ENCODE peak calls at places on chromosomes 2 and 18, in five cellular contexts. J, N, Y, O and F are unnamed samples.

GRCh38 chr2:208183937-208184336 is 5.9 kb downstream of the C2orf80 start:
- DNase-seq in Y (no peak), J (no peak), N (no peak), O (no peak), F (no peak)

GRCh38 chr2:160209457-160209856 is 9.4 kb upstream of the ITGB6 start:
- DNase-seq in O (no peak), J (no peak), Y (peak; percentile 71), N (no peak), F (no peak)

GRCh38 chr18:74152906-74153305 is 4.6 kb downstream of the TIMM21 start:
- DNase-seq in J (no peak), Y (no peak), N (no peak), O (no peak), F (no peak)

GRCh38 chr2:238143239-238143951 is 4.9 kb downstream of the KLHL30 start:
- DNase-seq in J (no peak), O (no peak), Y (peak; percentile 44), N (no peak), F (peak; percentile 38)

GRCh38 chr2:152694161-152694661 is 23.1 kb downstream of the PRPF40A start:
- DNase-seq in N (no peak), J (no peak), Y (peak; percentile 12), O (no peak), F (peak; percentile 20)

GRCh38 chr2:200592414-200593075 is 6.7 kb downstream of the AOX1 start:
- DNase-seq in O (no peak), Y (peak; percentile 47), N (no peak), J (no peak), F (no peak)

GRCh38 chr2:96762529-96763253 is 2.0 kb downstream of the CNNM4 start:
- DNase-seq in Y (no peak), N (no peak), O (no peak), J (no peak), F (no peak)

GRCh38 chr18:56748698-56749268 is 97.6 kb downstream of the WDR7 start:
- DNase-seq in J (no peak), Y (peak; percentile 23), N (no peak), O (no peak), F (no peak)

GRCh38 chr18:57110295-57110694 is 36.6 kb upstream of the BOD1L2 start:
- DNase-seq in N (no peak), J (no peak), O (no peak), Y (no peak), F (no peak)

GRCh38 chr2:18630941-18631340 is 41.6 kb upstream of the NT5C1B start:
- DNase-seq in J (no peak), N (no peak), Y (no peak), O (no peak), F (no peak)

GRCh38 chr18:13435596-13436333 is 217.2 kb downstream of the LDLRAD4 start:
- DNase-seq in O (no peak), N (no peak), Y (peak; percentile 42), J (no peak), F (peak; percentile 45)

GRCh38 chr2:239660390-239661228 is 259.8 kb upstream of the HDAC4 start:
- DNase-seq in Y (no peak), N (no peak), O (no peak), J (no peak), F (no peak)

GRCh38 chr2:69518836-69519235 is 81.6 kb upstream of the NFU1 start:
- DNase-seq in N (no peak), J (peak; percentile 81), Y (no peak), O (no peak), F (no peak)

GRCh38 chr2:236997086-236997485 is 88.6 kb upstream of the COPS8 start:
- DNase-seq in Y (no peak), N (no peak), O (no peak), J (no peak), F (no peak)

GRCh38 chr2:20972110-20972509 is 71.8 kb downstream of the APOB start:
- DNase-seq in O (no peak), Y (no peak), N (no peak), J (no peak), F (no peak)

GRCh38 chr18:8409151-8409550 is 200.1 kb upstream of the RAB12 start:
- DNase-seq in O (no peak), N (no peak), Y (no peak), J (no peak), F (no peak)

GRCh38 chr18:8413189-8413588 is 196.0 kb upstream of the RAB12 start:
- DNase-seq in Y (no peak), O (no peak), J (no peak), N (no peak), F (no peak)

GRCh38 chr18:8411492-8411891 is 197.7 kb upstream of the RAB12 start:
- DNase-seq in J (no peak), Y (peak; percentile 5), N (no peak), O (no peak), F (no peak)

GRCh38 chr18:8413751-8414150 is 195.5 kb upstream of the RAB12 start:
- DNase-seq in O (no peak), N (no peak), J (no peak), Y (no peak), F (no peak)

DNA sequence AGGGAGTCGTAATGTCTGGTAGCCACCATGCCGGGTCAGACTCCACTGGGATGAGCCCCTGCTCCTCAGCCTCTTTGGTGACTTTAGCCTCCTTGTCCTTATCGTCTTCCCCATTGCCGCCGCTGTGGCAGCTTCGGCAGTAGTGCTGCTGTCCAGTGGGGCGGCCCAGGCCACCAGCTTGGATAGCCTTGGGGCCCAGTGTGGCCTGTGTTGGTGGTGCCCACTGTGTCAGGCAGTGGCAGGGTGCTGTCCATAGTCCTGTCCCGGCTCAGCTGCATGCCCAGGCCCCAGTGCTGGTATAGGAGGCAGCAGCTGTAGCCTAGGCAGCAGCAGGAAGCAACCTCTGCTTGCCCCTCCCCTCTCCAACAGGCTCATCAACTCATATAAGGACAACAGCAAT is 197.1 kb upstream of the RAB12 start:
- DNase-seq in N (no peak), Y (no peak), O (no peak), J (no peak), F (no peak)
- H3K9me3 ChIP-seq in N (peaks cover 19% of the 10 kb centered on the region), Y (peaks cover 19% of the 10 kb centered on the region), O (no peaks in the 10 kb centered on the region), J (peaks cover 10% of the 10 kb centered on the region), F (peaks cover 4% of the 10 kb centered on the region)

GRCh38 chr2:196651387-196652094 is 12.0 kb downstream of the CCDC150 start:
- DNase-seq in N (no peak), Y (no peak), O (no peak), J (no peak), F (no peak)
- H3K9me3 ChIP-seq in N (peaks cover 35% of the 10 kb centered on the region), Y (peaks cover 49% of the 10 kb centered on the region), O (peaks cover 15% of the 10 kb centered on the region), J (peaks cover 38% of the 10 kb centered on the region), F (peaks cover 58% of the 10 kb centered on the region)

GRCh38 chr2:6846967-6847695 is 18.6 kb downstream of the CMPK2 start:
- DNase-seq in Y (peak; percentile 32), O (no peak), J (no peak), N (no peak), F (no peak)
- H3K9me3 ChIP-seq in Y (peaks cover 23% of the 10 kb centered on the region), O (peaks cover 42% of the 10 kb centered on the region), J (peaks cover 78% of the 10 kb centered on the region), N (peaks cover 76% of the 10 kb centered on the region), F (peaks cover 8% of the 10 kb centered on the region)

DNA sequence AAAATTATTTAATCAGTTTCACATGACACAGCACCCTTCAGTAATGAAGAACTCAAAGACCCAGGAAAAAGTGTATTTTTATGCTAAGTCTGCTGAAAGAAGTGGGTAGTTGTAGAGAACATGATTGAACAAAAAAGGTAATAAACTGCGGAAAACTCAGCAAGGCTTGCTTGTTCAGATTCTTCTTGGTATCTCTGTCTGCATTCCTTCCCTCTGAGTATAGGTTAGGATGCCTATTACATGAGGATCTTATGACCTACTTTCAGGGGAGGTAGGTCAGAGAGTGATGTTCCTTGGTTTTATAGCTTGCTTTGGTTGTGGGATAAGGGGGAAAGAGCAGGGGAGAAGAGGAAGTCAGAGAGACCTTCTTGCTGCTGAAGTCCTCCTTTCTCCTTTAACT is 342.2 kb upstream of the DLGAP1 start:
- DNase-seq in Y (no peak), J (no peak), O (no peak), N (no peak), F (no peak)
- H3K9me3 ChIP-seq in Y (no peaks in the 10 kb centered on the region), J (peaks cover 30% of the 10 kb centered on the region), O (no peaks in the 10 kb centered on the region), N (peaks cover 8% of the 10 kb centered on the region), F (no peaks in the 10 kb centered on the region)

GRCh38 chr2:56688661-56689060 is 504.9 kb downstream of the CCDC85A start:
- DNase-seq in J (no peak), Y (no peak), O (no peak), N (no peak), F (no peak)
- H3K9me3 ChIP-seq in J (no peaks in the 10 kb centered on the region), Y (no peaks in the 10 kb centered on the region), O (no peaks in the 10 kb centered on the region), N (no peaks in the 10 kb centered on the region), F (no peaks in the 10 kb centered on the region)

GRCh38 chr18:78833833-78834232 is 145.8 kb upstream of the SALL3 start:
- DNase-seq in N (no peak), Y (no peak), O (no peak), J (no peak), F (no peak)

GRCh38 chr18:78831603-78832002 is 148.0 kb upstream of the SALL3 start:
- DNase-seq in Y (no peak), N (no peak), J (no peak), O (no peak), F (no peak)

GRCh38 chr18:78828131-78828530 is 151.5 kb upstream of the SALL3 start:
- DNase-seq in J (no peak), Y (no peak), N (no peak), O (no peak), F (no peak)

GRCh38 chr18:78830161-78830560 is 149.5 kb upstream of the SALL3 start:
- DNase-seq in J (no peak), N (no peak), Y (no peak), O (no peak), F (no peak)

DNA sequence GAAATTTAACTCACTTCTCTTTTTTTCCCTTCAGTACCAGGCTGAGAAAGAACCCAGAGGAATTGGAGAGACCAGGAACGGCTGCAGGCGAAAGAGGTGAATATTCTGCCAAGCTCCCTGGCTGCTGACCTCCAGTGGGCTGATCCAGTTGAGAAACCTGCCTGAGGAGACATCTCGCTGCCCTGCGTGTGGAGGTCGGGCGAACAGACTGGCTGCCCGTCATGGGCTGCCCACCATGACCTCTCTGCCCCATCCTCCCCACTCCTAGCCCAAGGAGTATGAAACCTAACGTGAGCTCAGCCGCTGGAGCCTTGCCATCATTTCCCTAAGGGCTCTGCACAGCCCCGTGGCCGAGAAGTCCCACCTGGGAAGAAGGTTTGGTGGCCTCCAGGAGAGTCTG is 148.8 kb upstream of the SALL3 start:
- DNase-seq in J (no peak), N (no peak), Y (no peak), O (no peak), F (no peak)
- H3K9me3 ChIP-seq in J (no peaks in the 10 kb centered on the region), N (no peaks in the 10 kb centered on the region), Y (no peaks in the 10 kb centered on the region), O (no peaks in the 10 kb centered on the region), F (no peaks in the 10 kb centered on the region)

GRCh38 chr2:2831656-2832055 is 500.6 kb upstream of the MYT1L start:
- DNase-seq in O (no peak), N (no peak), J (no peak), Y (no peak), F (no peak)

GRCh38 chr2:2834530-2835254 is 503.6 kb upstream of the MYT1L start:
- DNase-seq in N (no peak), Y (no peak), O (no peak), J (no peak), F (no peak)

GRCh38 chr2:2830576-2830975 is 499.5 kb upstream of the MYT1L start:
- DNase-seq in N (no peak), J (no peak), Y (no peak), O (no peak), F (no peak)

GRCh38 chr2:2834105-2834504 is 503.0 kb upstream of the MYT1L start:
- DNase-seq in Y (no peak), N (no peak), O (no peak), J (no peak), F (no peak)

DNA sequence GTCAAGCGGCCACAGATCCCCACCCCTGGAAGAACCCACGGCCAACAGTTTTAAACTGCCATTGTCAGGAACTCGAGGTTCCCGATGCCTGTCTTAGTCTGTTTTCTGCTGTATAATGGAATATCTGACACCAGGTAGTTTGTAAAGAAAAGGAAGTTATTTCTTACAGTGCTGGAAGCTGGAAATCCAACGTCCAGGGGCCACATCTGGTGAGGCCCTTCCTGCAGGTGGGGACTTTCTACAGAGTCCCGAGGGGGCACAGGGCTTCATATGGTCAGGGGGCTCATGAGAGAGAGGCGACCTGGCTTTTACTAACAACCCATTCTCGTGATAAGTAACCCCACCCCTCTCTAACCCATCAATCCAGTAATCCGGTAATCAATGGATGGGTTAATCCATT is 501.6 kb upstream of the MYT1L start:
- DNase-seq in O (no peak), J (no peak), Y (no peak), N (no peak), F (no peak)
- H3K9me3 ChIP-seq in O (no peaks in the 10 kb centered on the region), J (peaks cover 6% of the 10 kb centered on the region), Y (no peaks in the 10 kb centered on the region), N (no peaks in the 10 kb centered on the region), F (no peaks in the 10 kb centered on the region)